ENCODE peak calls at places on chromosomes 16 and 17, in five cellular contexts. R, K, V, A and Z are unnamed samples.

GRCh38 chr16:89202422-89203215 is 2.3 kb upstream of the SLC22A31 start:
- DNase-seq in R (peak), K (peak), V (peak), A (no peak), Z (no peak)

GRCh38 chr17:7296189-7296861 is 1.9 kb upstream of the YBX2 start:
- DNase-seq in R (peak), K (peak), V (peak), A (peak), Z (peak)

GRCh38 chr17:79834575-79835469 is 4.4 kb downstream of the CBX4 start:
- DNase-seq in R (peak), A (no peak), V (peak), K (peak), Z (no peak)

GRCh38 chr16:80680839-80681238 is 123.6 kb downstream of the CDYL2 start:
- DNase-seq in V (no peak), K (no peak), R (no peak), A (no peak), Z (no peak)

GRCh38 chr17:46822388-46822921 is 4.0 kb upstream of the WNT3 start:
- DNase-seq in R (peak), K (peak), A (no peak), V (peak), Z (peak)

GRCh38 chr16:73122604-73123386 is 74.9 kb upstream of the ZFHX3 start:
- DNase-seq in A (no peak), R (no peak), V (no peak), K (peak), Z (no peak)

GRCh38 chr17:65385726-65386125 is 175.7 kb downstream of the AXIN2 start:
- DNase-seq in V (no peak), A (no peak), K (no peak), R (no peak), Z (no peak)

GRCh38 chr17:70109497-70109896 is 34.5 kb downstream of the KCNJ16 start:
- DNase-seq in A (no peak), R (no peak), K (no peak), V (no peak), Z (no peak)

GRCh38 chr16:62149646-62150045 is 113.4 kb upstream of the CDH8 start:
- DNase-seq in V (no peak), A (no peak), K (no peak), R (no peak), Z (no peak)

GRCh38 chr16:58016841-58017446 is 8.6 kb upstream of the MMP15 start:
- DNase-seq in V (no peak), R (no peak), A (no peak), K (peak), Z (no peak)

GRCh38 chr17:45021607-45022287 is 29.7 kb downstream of the DCAKD start:
- DNase-seq in A (no peak), R (peak), V (peak), K (peak), Z (peak)

GRCh38 chr16:84055801-84056634 is 13.4 kb upstream of the SLC38A8 start:
- DNase-seq in V (no peak), K (no peak), A (no peak), R (no peak), Z (no peak)

GRCh38 chr16:90020838-90021382 is 1.7 kb upstream of the DBNDD1 start:
- DNase-seq in R (peak), K (no peak), V (no peak), A (no peak), Z (no peak)

GRCh38 chr17:68418876-68419275 is 38.4 kb downstream of the WIPI1 start:
- DNase-seq in A (no peak), K (no peak), V (no peak), R (no peak), Z (no peak)

GRCh38 chr17:64177346-64178010 is 47.5 kb upstream of the ERN1 start:
- DNase-seq in A (no peak), V (no peak), K (no peak), R (no peak), Z (no peak)

GRCh38 chr17:4944163-4944553 is 4.1 kb downstream of the RNF167 start:
- DNase-seq in K (no peak), R (peak), V (peak), A (no peak), Z (no peak)

GRCh38 chr16:56305956-56306565 is 114.8 kb downstream of the GNAO1 start:
- DNase-seq in K (no peak), R (no peak), A (no peak), V (peak), Z (no peak)

GRCh38 chr17:79944251-79944812 is 91.3 kb downstream of the TBC1D16 start:
- DNase-seq in K (peak), V (no peak), R (no peak), A (no peak), Z (no peak)

GRCh38 chr17:48601528-48602430 is 3.0 kb downstream of the HOXB6 start:
- DNase-seq in R (no peak), A (no peak), V (no peak), K (no peak), Z (no peak)

GRCh38 chr17:28828294-28829040 is 14.1 kb downstream of the FAM222B start:
- DNase-seq in V (no peak), K (no peak), A (peak), R (no peak), Z (no peak)

GRCh38 chr16:54935411-54936085 is 4.9 kb downstream of the IRX5 start:
- DNase-seq in R (no peak), V (peak), A (no peak), K (no peak), Z (no peak)

GRCh38 chr17:83201206-83202001 is 122.0 kb downstream of the METRNL start:
- DNase-seq in R (peak), A (peak), V (no peak), K (peak), Z (no peak)

GRCh38 chr16:4507588-4508345 is 30.8 kb downstream of the CDIP1 start:
- DNase-seq in A (no peak), V (no peak), K (no peak), R (no peak), Z (no peak)

GRCh38 chr16:25855818-25856217 is 164.1 kb downstream of the HS3ST4 start:
- DNase-seq in K (no peak), A (no peak), R (no peak), V (peak), Z (no peak)

DNA sequence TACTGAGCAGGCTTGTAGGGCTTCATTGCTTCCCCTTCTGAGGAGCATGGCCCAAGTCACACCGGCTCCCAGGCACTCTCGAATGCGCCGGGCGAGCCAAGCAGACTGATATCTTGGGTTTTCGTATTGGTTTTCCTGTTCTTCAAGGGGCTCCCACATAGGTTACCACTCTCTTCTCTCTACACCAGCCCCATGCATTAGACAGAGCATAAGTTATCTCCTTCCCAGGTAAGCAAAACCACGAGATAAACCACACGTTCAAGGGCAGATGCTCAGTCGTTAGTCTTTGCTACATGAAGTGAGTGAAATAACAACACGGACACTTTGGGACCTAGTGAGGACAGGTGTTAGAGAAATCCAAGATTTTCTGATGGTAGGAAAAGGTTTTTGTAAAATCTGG is 211.2 kb downstream of the ABCC12 start:
- DNase-seq in R (no peak), K (no peak), A (no peak), V (no peak), Z (no peak)
- TF ChIP-seq CTCF in R (no peak), K (no peak), A (no peak), V (no peak), Z (no peak)

DNA sequence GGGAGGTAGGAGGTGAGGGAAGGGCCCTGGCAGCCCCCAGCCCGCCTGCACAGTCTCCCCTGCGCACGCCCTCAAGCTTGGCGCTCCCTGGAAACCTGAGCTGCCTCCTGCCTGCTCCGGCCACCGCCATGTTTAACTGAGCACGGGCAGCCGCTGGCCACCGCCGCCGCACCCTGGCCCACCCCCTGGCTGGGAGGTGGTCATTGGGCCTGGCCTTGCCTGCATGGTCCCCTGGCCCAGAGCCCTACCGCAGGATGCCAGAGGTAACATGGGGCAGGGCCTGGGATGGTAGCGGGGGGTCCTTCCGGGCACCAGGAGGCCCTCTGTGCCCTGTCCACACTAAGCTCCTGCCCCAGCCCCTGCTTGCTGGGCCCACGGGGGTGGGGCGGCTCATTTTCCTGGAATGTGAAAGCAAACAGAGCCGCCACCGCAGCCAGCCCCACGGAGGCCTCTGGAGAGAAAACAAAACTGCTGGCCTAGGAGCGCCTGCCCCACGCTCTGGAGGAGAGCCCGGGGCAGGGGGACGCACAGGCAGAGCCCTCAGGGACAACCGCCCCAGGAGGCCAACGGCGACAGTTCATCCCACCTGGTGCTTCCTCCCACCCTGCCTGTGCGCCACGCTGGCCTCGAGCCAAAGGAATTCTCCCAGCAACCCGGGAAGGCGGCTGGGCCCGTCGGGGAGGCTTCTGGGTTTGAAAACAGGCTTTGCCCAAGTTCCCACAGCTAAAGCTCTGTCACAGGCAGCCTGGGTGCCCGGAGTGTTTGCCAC is 8.9 kb downstream of the NHERF2 start:
- DNase-seq in V (no peak), A (peak), K (peak), R (no peak), Z (no peak)
- TF ChIP-seq CTCF in V (no peak), A (no peak), K (no peak), R (no peak), Z (no peak)

GRCh38 chr17:40430272-40431230 is 12.7 kb upstream of the IGFBP4 start:
- DNase-seq in V (no peak), R (no peak), K (no peak), A (peak), Z (no peak)

GRCh38 chr17:40436631-40437030 is 6.6 kb upstream of the IGFBP4 start:
- DNase-seq in K (no peak), R (peak), V (no peak), A (peak), Z (no peak)

GRCh38 chr17:40431231-40431602 is 12.0 kb upstream of the IGFBP4 start:
- DNase-seq in R (no peak), V (no peak), A (peak), K (no peak), Z (no peak)

GRCh38 chr17:40432864-40433528 is 10.3 kb upstream of the IGFBP4 start:
- DNase-seq in V (no peak), K (no peak), A (peak), R (no peak), Z (no peak)

GRCh38 chr17:40433551-40434384 is 9.5 kb upstream of the IGFBP4 start:
- DNase-seq in A (peak), R (peak), K (no peak), V (peak), Z (no peak)
- TF ChIP-seq CTCF in A (peak), R (peak), K (peak), V (peak), Z (peak)

DNA sequence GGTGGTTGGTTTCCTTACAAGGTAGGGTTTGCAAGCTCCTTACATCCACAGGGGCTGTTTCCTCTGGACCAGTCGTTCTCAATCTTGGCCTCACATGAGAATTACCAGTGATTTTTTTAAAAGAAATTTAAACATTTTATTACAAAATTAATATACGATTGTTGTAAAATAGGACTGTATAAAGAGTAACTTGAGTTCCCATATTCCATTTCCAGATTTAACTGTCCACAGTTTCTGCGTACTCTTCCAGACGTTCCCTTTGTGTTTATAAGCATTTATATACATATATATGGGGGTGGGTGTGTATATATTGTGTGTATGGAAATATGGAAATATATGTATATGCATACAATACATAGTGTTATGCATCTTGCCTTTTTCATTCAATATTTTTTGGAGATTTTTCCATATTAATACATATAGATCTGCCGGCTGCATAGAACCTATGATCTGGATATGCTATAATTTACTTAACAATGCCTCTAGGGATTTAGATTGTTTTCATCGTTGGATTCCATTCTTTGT is 31.5 kb downstream of the HLF start:
- DNase-seq in K (no peak), V (no peak), R (no peak), A (no peak), Z (no peak)
- TF ChIP-seq CTCF in K (no peak), V (no peak), R (no peak), A (no peak), Z (no peak)

GRCh38 chr17:75601057-75601987 is 13.7 kb downstream of the MYO15B start:
- DNase-seq in A (peak), V (peak), K (peak), R (peak), Z (peak)

GRCh38 chr17:75602644-75603043 is 15.0 kb downstream of the MYO15B start:
- DNase-seq in R (no peak), V (no peak), A (no peak), K (no peak), Z (no peak)

GRCh38 chr17:75603123-75603522 is 15.5 kb downstream of the MYO15B start:
- DNase-seq in A (no peak), R (no peak), V (no peak), K (no peak), Z (no peak)

GRCh38 chr17:75605790-75606189 is 18.2 kb downstream of the MYO15B start:
- DNase-seq in V (no peak), A (no peak), K (no peak), R (no peak), Z (no peak)

DNA sequence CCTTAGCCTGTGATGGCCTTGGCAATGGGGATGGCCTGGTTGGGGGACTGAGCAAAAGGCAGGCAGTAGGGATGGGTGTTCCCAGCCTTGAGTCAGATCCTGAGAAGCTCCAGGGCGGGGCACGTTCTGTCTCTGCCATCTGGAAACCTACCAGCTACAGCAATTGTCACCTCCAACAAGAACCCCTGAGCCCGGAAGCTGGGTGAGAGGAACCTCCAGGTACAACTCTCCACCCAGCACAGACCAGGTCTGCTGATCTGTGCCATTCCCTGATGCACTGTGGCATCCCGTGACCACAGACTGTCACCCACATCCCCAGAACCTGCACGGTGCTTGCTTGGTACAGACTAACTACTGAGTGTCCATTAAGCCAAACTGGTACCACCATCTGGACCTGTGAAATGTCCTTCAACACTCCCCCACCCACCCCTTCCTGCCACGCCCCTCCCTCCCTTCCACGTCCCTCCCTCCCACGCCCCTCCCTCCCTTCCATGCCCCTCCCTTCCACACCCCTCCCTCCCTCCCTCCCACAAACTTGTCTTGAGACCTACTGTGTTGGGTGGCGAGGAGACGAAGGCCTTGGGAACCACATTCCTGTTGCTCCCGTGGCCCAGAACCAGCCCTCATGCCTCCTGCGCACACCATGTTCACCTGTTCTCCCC is 16.6 kb downstream of the MYO15B start:
- DNase-seq in V (no peak), A (peak), K (no peak), R (no peak), Z (no peak)
- TF ChIP-seq CTCF in V (no peak), A (no peak), K (no peak), R (no peak), Z (no peak)

DNA sequence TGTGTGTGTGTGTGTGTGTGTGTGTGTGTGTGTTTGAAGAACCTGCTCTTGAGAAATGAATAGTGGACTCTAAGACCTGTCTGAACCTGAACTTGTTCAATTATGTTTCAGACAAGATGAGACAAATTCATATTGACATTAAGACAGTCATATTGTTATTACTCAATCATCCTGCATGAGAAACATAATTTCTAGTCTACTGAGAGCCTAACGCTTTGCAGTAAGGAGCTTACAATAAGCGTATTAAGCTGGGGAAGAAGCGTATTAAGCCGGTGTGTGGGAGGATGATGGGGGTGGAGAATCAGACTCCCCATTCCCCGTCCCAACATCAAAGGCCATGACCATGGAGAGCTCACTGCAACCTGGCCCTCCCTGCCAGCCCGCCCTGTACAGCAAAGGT is 22.4 kb upstream of the MNT start:
- DNase-seq in R (no peak), V (no peak), A (no peak), K (no peak), Z (no peak)
- TF ChIP-seq CTCF in R (no peak), V (no peak), A (no peak), K (no peak), Z (no peak)

GRCh38 chr16:85711982-85712587 is 23.3 kb upstream of the GINS2 start:
- DNase-seq in R (no peak), A (no peak), V (no peak), K (no peak), Z (no peak)
- TF ChIP-seq CTCF in R (no peak), A (no peak), V (no peak), K (no peak), Z (no peak)

DNA sequence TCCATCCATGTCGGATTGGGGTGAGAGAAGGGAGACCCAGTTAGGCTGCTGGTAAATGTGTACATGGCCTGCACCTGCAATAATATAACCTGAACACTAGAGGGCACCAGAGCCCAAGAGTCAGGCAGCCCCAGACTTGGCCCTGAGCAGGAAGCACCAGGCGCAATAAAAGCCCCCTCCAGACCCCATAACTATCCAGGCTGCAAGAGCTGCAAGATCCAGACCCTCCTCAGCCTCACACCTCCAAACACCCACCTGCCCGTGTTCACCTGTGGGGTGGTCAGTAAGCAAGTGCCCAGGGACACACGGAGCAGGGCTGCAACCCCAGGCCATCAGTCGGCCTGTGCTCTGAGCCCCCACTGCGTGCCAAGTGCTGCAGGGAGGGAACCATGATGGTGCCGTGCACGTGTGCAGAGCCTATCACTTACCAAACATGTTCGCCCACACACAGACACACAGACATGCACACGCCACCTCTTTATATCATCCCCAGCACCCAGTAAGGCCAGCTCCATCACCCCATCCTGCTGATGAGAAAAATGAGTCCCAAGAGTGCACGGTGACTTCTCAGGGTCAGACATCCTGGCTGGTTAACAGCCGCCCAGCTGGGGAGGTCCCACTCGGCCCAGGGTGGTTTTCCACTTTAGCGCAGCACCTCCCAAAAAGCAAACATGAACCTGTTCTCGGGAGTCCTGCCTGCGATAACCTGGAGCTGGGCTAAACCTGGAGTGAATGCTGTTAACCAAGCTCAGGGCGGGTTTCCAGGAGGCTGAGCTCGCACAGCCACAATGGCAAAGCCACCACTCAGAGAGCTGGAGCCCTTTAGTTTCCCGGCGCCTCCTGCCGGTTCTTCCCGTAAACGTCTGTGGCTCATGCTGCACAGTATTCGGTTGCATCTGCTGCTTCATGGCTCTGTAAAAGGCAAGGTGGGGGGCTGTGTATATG is 439.8 kb downstream of the SOX9 start:
- DNase-seq in A (no peak), K (peak), R (peak), V (peak), Z (peak)
- TF ChIP-seq CTCF in A (peak), K (peak), R (peak), V (peak), Z (peak)